ENCODE peak calls at places on chromosomes 6 and 20, in five cellular contexts. F is thoracic aorta; P is cardiac muscle cell; Z is CD8-positive, alpha-beta memory T cell; U is A549. L is an unnamed sample. For H3K4me1 and H3K9me3, the result is how much of the 10 kb centered on the place peaks cover.

GRCh38 chr6:117076076-117076475 is 189.3 kb upstream of the VGLL2 start:
- DNase-seq in F (no peak), P (no peak), Z (no peak), U (no peak), L (no peak)

GRCh38 chr6:140711019-140711613 is 1336.7 kb upstream of the CITED2 start:
- DNase-seq in F (no peak), P (no peak), Z (no peak), U (no peak), L (no peak)

GRCh38 chr6:90484903-90485302 is 102.0 kb downstream of the MAP3K7 start:
- DNase-seq in F (no peak), P (no peak), Z (no peak), U (no peak), L (no peak)

GRCh38 chr6:32868257-32868788 is 14.3 kb downstream of the PSMB9 start:
- DNase-seq in F (no peak), P (peak), Z (peak), U (peak), L (peak)

GRCh38 chr6:158631678-158632537 is 12.6 kb downstream of the DYNLT1 start:
- DNase-seq in F (no peak), P (no peak), Z (no peak), U (peak), L (peak)

GRCh38 chr6:125099211-125100017 is 54.2 kb upstream of the TPD52L1 start:
- DNase-seq in F (peak), P (peak), Z (no peak), U (peak), L (peak)

GRCh38 chr20:46484954-46485353 is 28.4 kb downstream of the ZNF334 start:
- DNase-seq in F (no peak), P (no peak), Z (no peak), U (no peak), L (no peak)

GRCh38 chr20:51800132-51800721 is 2.1 kb downstream of the SALL4 start:
- DNase-seq in F (no peak), P (peak), Z (peak), U (peak), L (peak)

GRCh38 chr6:151550618-151551017 is 56.8 kb downstream of the CCDC170 start:
- DNase-seq in F (no peak), P (no peak), Z (no peak), U (no peak), L (no peak)

GRCh38 chr20:48948612-48949011 is 27.1 kb downstream of the ARFGEF2 start:
- DNase-seq in F (no peak), P (no peak), Z (no peak), U (no peak), L (no peak)

GRCh38 chr20:45857114-45857835 is at the start of the genes ACOT8 and ZSWIM3:
- DNase-seq in F (peak), P (peak), Z (peak), U (peak), L (peak)

GRCh38 chr20:35738410-35739179 is 3.5 kb downstream of the RBM39 start:
- DNase-seq in F (no peak), P (no peak), Z (no peak), U (no peak), L (no peak)

GRCh38 chr20:16107172-16107870 is 465.9 kb downstream of the KIF16B start:
- DNase-seq in F (no peak), P (peak), Z (no peak), U (no peak), L (no peak)

GRCh38 chr6:166739655-166740318 is 112.7 kb upstream of the RPS6KA2 start:
- DNase-seq in F (no peak), P (no peak), Z (no peak), U (no peak), L (no peak)

GRCh38 chr20:40160151-40160550 is 528.9 kb downstream of the MAFB start:
- DNase-seq in F (no peak), P (peak), Z (no peak), U (peak), L (peak)

GRCh38 chr6:157840776-157841175 is 17.7 kb downstream of the SNX9 start:
- DNase-seq in F (no peak), P (no peak), Z (no peak), U (peak), L (no peak)

GRCh38 chr6:119493980-119494379 is 144.4 kb upstream of the MAN1A1 start:
- DNase-seq in F (no peak), P (no peak), Z (no peak), U (no peak), L (no peak)

GRCh38 chr6:2917065-2917464 is 14.0 kb upstream of the SERPINB9 start:
- DNase-seq in F (no peak), P (no peak), Z (no peak), U (no peak), L (no peak)

GRCh38 chr6:169982461-169983386 is 231.3 kb downstream of the ERMARD start:
- DNase-seq in F (no peak), P (no peak), Z (no peak), U (no peak), L (no peak)

GRCh38 chr6:169985121-169986015 is 233.9 kb downstream of the ERMARD start:
- DNase-seq in F (no peak), P (no peak), Z (no peak), U (no peak), L (no peak)

GRCh38 chr6:169981969-169982368 is 230.5 kb downstream of the ERMARD start:
- DNase-seq in F (no peak), P (no peak), Z (no peak), U (no peak), L (no peak)

GRCh38 chr6:169984181-169985120 is 233.0 kb downstream of the ERMARD start:
- DNase-seq in F (no peak), P (no peak), Z (no peak), U (no peak), L (no peak)

GRCh38 chr6:169983651-169984050 is 232.2 kb downstream of the ERMARD start:
- DNase-seq in F (no peak), P (no peak), Z (no peak), U (no peak), L (no peak)
- H3K27ac ChIP-seq in F (no peak), P (no peak), Z (no peak), U (no peak), L (no peak)

GRCh38 chr6:109008951-109009760 is 85.5 kb downstream of the SESN1 start:
- DNase-seq in F (peak), P (peak), Z (peak), U (peak), L (peak)
- H3K4me1 ChIP-seq in F (under half), P (under half), Z (under half), U (under half), L (under half)

GRCh38 chr6:156780117-156780641 is 3.0 kb downstream of the ARID1B start:
- DNase-seq in F (no peak), P (peak), Z (peak), U (peak), L (no peak)

GRCh38 chr6:156780962-156781705 is 4.0 kb downstream of the ARID1B start:
- DNase-seq in F (no peak), P (no peak), Z (no peak), U (no peak), L (no peak)

GRCh38 chr6:156777866-156778614 is 862 bp downstream of the ARID1B start:
- DNase-seq in F (no peak), P (peak), Z (peak), U (peak), L (peak)

GRCh38 chr6:156778615-156779205 is 1.5 kb downstream of the ARID1B start:
- DNase-seq in F (no peak), P (peak), Z (peak), U (peak), L (peak)

GRCh38 chr6:156779206-156780116 is 2.3 kb downstream of the ARID1B start:
- DNase-seq in F (no peak), P (peak), Z (peak), U (peak), L (peak)
- H3K9me3 ChIP-seq in F (under half), P (under half), Z (under half), U (under half), L (under half)

GRCh38 chr6:106100755-106101154 is 14.6 kb downstream of the PRDM1 start:
- DNase-seq in F (no peak), P (no peak), Z (no peak), U (no peak), L (no peak)

GRCh38 chr6:106102967-106103727 is 17.0 kb downstream of the PRDM1 start:
- DNase-seq in F (no peak), P (peak), Z (no peak), U (no peak), L (no peak)

GRCh38 chr6:106101466-106101865 is 15.3 kb downstream of the PRDM1 start:
- DNase-seq in F (no peak), P (no peak), Z (no peak), U (no peak), L (no peak)

GRCh38 chr6:106103728-106104109 is 17.6 kb downstream of the PRDM1 start:
- DNase-seq in F (no peak), P (no peak), Z (peak), U (no peak), L (no peak)

GRCh38 chr6:106102034-106102433 is 15.9 kb downstream of the PRDM1 start:
- DNase-seq in F (no peak), P (no peak), Z (no peak), U (no peak), L (no peak)
- H3K27ac ChIP-seq in F (no peak), P (no peak), Z (peak), U (no peak), L (no peak)

DNA sequence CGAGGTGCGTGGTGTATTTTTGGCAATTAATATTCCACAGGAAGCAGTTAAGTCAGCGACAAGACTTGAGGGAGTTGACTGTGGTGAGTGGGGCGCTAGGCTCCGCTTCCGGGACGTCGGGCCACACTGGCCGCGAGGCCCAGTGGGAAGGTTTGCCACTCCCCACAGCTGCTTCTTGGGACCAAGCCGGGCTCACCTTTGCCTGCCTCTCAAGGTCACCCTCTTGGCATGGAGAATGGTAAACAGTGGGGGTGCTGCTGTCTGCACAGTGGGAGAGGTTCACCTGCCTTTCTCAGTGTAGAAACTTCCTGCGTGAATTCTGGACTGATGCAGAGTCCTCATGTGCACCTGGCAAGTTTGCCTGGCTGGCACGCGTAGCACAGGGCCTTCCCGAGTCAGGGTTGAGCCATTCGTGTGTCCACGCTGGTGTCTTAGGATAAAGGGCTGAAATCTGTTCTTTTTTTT is 6.4 kb downstream of the OSBPL2 start:
- DNase-seq in F (no peak), P (no peak), Z (no peak), U (no peak), L (no peak)
- H3K4me1 ChIP-seq in F (under half), P (under half), Z (under half), U (under half), L (under half)

DNA sequence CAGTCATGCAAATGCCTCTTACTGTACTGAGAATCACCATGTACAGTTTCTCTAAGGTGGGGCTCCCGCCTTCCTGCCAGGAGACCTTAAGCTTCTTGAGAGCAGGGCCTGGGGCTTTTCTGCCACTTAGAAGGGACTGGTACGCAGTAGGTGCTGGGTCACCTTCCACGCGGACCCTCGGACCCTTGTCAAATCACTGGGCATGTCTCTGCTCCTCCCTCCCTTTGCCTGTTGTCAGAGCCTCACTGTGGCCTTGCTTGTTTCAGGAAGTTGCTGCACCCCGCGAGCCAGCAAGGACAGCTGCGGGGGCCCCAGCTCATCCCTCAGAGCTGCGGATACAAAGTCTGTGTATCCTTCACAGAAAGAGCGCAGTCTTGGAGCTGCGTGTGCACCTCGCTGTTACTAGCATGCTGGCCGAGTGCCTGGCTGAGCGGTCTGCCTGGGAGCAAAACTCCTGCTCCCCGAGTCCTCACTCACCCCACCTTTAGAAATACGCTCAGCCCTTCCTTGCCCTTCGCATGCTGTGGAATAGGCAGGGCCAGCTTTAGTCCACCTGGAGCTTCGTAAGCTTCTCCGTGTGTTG is 30.7 kb upstream of the IRF4 start:
- DNase-seq in F (no peak), P (no peak), Z (no peak), U (no peak), L (no peak)
- H3K9me3 ChIP-seq in F (under half), P (under half), Z (under half), U (under half), L (under half)

DNA sequence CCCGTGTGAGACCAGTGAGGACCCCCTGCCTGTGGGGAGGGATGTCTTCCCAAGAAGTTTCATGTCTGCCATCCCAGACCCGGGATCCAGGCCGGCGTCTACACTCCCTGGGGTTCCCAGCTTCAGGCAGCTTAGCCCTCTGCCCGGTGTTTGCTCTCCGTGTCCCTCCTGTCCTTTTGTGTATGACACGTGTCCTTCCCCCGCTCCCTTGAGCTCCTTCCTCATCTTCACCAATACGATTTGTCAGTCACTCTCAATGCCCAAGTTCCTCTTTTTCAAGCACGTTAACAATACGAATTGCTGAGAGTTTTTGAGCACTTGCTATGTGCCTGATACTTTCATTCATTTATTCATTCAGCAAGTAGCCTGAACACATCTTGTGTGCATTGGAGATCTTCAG is 115.6 kb upstream of the PTPN1 start:
- DNase-seq in F (no peak), P (no peak), Z (no peak), U (no peak), L (no peak)
- H3K27ac ChIP-seq in F (peak), P (no peak), Z (no peak), U (peak), L (peak)

GRCh38 chr20:21507275-21508229 is 6.3 kb downstream of the NKX2-2 start:
- DNase-seq in F (no peak), P (no peak), Z (no peak), U (no peak), L (no peak)
- H3K4me1 ChIP-seq in F (under half), P (under half), Z (under half), U (under half), L (under half)

L was measured in right cardiac atrium.